ENCODE peak calls at places on chromosomes 13 and 19, in six cellular contexts. P is progenitor cell of endocrine pancreas; J is stimulated activated CD8-positive, alpha-beta memory T cell treated with anti-CD3 and anti-CD28 coated beads, Interleukin-4, amount 100 ng/mL, for 4 hours; K is NB4; V is HTR-8/SVneo; R is amniotic epithelial cell. G is an unnamed sample.

GRCh38 chr13:109707044-109707794 is 79.2 kb downstream of the IRS2 start:
- DNase-seq in V (no peak), K (peak), P (no peak), R (no peak), J (no peak), G (no peak)

GRCh38 chr19:35143231-35143715 is at the start of gene FXYD7:
- DNase-seq in K (no peak), P (no peak), R (no peak), J (no peak), V (no peak), G (no peak)

GRCh38 chr19:29485293-29485692 is 40.5 kb upstream of the VSTM2B start:
- DNase-seq in P (no peak), K (no peak), J (no peak), R (no peak), V (no peak), G (no peak)

GRCh38 chr19:36182612-36183454 is 30.6 kb upstream of the COX7A1 start:
- DNase-seq in R (peak), J (no peak), V (no peak), K (no peak), P (no peak), G (no peak)

GRCh38 chr13:44451651-44452050 is 78.0 kb downstream of the SERP2 start:
- DNase-seq in V (no peak), K (no peak), P (no peak), R (no peak), J (no peak), G (no peak)

GRCh38 chr19:48844472-48844871 is 8.2 kb upstream of the HSD17B14 start:
- DNase-seq in J (no peak), K (peak), R (peak), P (no peak), V (no peak), G (no peak)

GRCh38 chr13:67238277-67238859 is 8.2 kb upstream of the PCDH9 start:
- DNase-seq in R (peak), V (peak), J (no peak), K (peak), P (no peak), G (peak)

GRCh38 chr19:7326105-7326877 is 22.4 kb upstream of the ARHGEF18 start:
- DNase-seq in J (no peak), K (peak), V (no peak), P (no peak), R (peak), G (no peak)

GRCh38 chr19:45640849-45641273 is 1.7 kb upstream of the EML2 start:
- DNase-seq in J (no peak), K (no peak), V (no peak), R (no peak), P (no peak), G (no peak)

GRCh38 chr13:74444877-74445479 is 310.8 kb upstream of the KLF12 start:
- DNase-seq in P (no peak), K (no peak), R (no peak), V (no peak), J (no peak), G (no peak)